ENCODE peak calls at places on chromosome 4, in nine cellular contexts. One of them, this sample, is unnamed.

GRCh38 chr4:142811034-142811433 is 35.1 kb downstream of the INPP4B start:
- DNase-seq in AG08395: no peak
- DNase-seq in AG10803: no peak
- DNase-seq in activated CD8-positive, alpha-beta memory T cell treated with anti-CD3 and anti-CD28 coated beads, Interleukin-2, amount 50 U/mL, for 48 hours: no peak
- DNase-seq in gastrocnemius medialis: no peak
- DNase-seq in upper lobe of left lung: no peak
- DNase-seq in D721Med: no peak
- DNase-seq in activated CD4-positive, alpha-beta T cell treated with anti-CD3 and anti-CD28 coated beads for 36 hours: no peak
- DNase-seq in SJSA1: no peak
- DNase-seq in this sample: no peak

GRCh38 chr4:107801766-107802211 is 22.9 kb upstream of the SGMS2 start:
- DNase-seq in AG08395: peak
- DNase-seq in AG10803: peak
- DNase-seq in activated CD8-positive, alpha-beta memory T cell treated with anti-CD3 and anti-CD28 coated beads, Interleukin-2, amount 50 U/mL, for 48 hours: no peak
- DNase-seq in gastrocnemius medialis: no peak
- DNase-seq in upper lobe of left lung: peak
- DNase-seq in D721Med: no peak
- DNase-seq in activated CD4-positive, alpha-beta T cell treated with anti-CD3 and anti-CD28 coated beads for 36 hours: no peak
- DNase-seq in SJSA1: peak
- DNase-seq in this sample: no peak

GRCh38 chr4:16159321-16159720 is 67.0 kb downstream of the TAPT1 start:
- DNase-seq in AG08395: no peak
- DNase-seq in AG10803: no peak
- DNase-seq in activated CD8-positive, alpha-beta memory T cell treated with anti-CD3 and anti-CD28 coated beads, Interleukin-2, amount 50 U/mL, for 48 hours: no peak
- DNase-seq in gastrocnemius medialis: no peak
- DNase-seq in upper lobe of left lung: no peak
- DNase-seq in D721Med: no peak
- DNase-seq in activated CD4-positive, alpha-beta T cell treated with anti-CD3 and anti-CD28 coated beads for 36 hours: no peak
- DNase-seq in SJSA1: no peak
- DNase-seq in this sample: no peak

GRCh38 chr4:3423952-3424351 is 17.8 kb upstream of the HGFAC start:
- DNase-seq in AG08395: no peak
- DNase-seq in AG10803: no peak
- DNase-seq in activated CD8-positive, alpha-beta memory T cell treated with anti-CD3 and anti-CD28 coated beads, Interleukin-2, amount 50 U/mL, for 48 hours: no peak
- DNase-seq in gastrocnemius medialis: no peak
- DNase-seq in upper lobe of left lung: no peak
- DNase-seq in D721Med: no peak
- DNase-seq in activated CD4-positive, alpha-beta T cell treated with anti-CD3 and anti-CD28 coated beads for 36 hours: no peak
- DNase-seq in SJSA1: no peak
- DNase-seq in this sample: no peak

GRCh38 chr4:137471895-137472294 is 60.4 kb downstream of the PCDH18 start:
- DNase-seq in AG08395: peak
- DNase-seq in AG10803: peak
- DNase-seq in activated CD8-positive, alpha-beta memory T cell treated with anti-CD3 and anti-CD28 coated beads, Interleukin-2, amount 50 U/mL, for 48 hours: no peak
- DNase-seq in gastrocnemius medialis: no peak
- DNase-seq in upper lobe of left lung: no peak
- DNase-seq in D721Med: no peak
- DNase-seq in activated CD4-positive, alpha-beta T cell treated with anti-CD3 and anti-CD28 coated beads for 36 hours: no peak
- DNase-seq in SJSA1: no peak
- DNase-seq in this sample: no peak

GRCh38 chr4:2251795-2252529 is 9.9 kb downstream of the MXD4 start:
- DNase-seq in AG08395: no peak
- DNase-seq in AG10803: no peak
- DNase-seq in activated CD8-positive, alpha-beta memory T cell treated with anti-CD3 and anti-CD28 coated beads, Interleukin-2, amount 50 U/mL, for 48 hours: peak
- DNase-seq in gastrocnemius medialis: no peak
- DNase-seq in upper lobe of left lung: peak
- DNase-seq in D721Med: peak
- DNase-seq in activated CD4-positive, alpha-beta T cell treated with anti-CD3 and anti-CD28 coated beads for 36 hours: peak
- DNase-seq in SJSA1: no peak
- DNase-seq in this sample: no peak

GRCh38 chr4:174474457-174475075 is 47.7 kb downstream of the HPGD start:
- DNase-seq in AG08395: no peak
- DNase-seq in AG10803: no peak
- DNase-seq in activated CD8-positive, alpha-beta memory T cell treated with anti-CD3 and anti-CD28 coated beads, Interleukin-2, amount 50 U/mL, for 48 hours: no peak
- DNase-seq in gastrocnemius medialis: no peak
- DNase-seq in upper lobe of left lung: no peak
- DNase-seq in D721Med: no peak
- DNase-seq in activated CD4-positive, alpha-beta T cell treated with anti-CD3 and anti-CD28 coated beads for 36 hours: no peak
- DNase-seq in SJSA1: no peak
- DNase-seq in this sample: peak

GRCh38 chr4:41379230-41379629 is 122.5 kb downstream of the UCHL1 start:
- DNase-seq in AG08395: no peak
- DNase-seq in AG10803: no peak
- DNase-seq in activated CD8-positive, alpha-beta memory T cell treated with anti-CD3 and anti-CD28 coated beads, Interleukin-2, amount 50 U/mL, for 48 hours: no peak
- DNase-seq in gastrocnemius medialis: no peak
- DNase-seq in upper lobe of left lung: no peak
- DNase-seq in D721Med: no peak
- DNase-seq in activated CD4-positive, alpha-beta T cell treated with anti-CD3 and anti-CD28 coated beads for 36 hours: no peak
- DNase-seq in SJSA1: no peak
- DNase-seq in this sample: no peak

GRCh38 chr4:38082424-38083374 is 122.5 kb downstream of the PTTG2 start:
- DNase-seq in AG08395: peak
- DNase-seq in AG10803: peak
- DNase-seq in activated CD8-positive, alpha-beta memory T cell treated with anti-CD3 and anti-CD28 coated beads, Interleukin-2, amount 50 U/mL, for 48 hours: no peak
- DNase-seq in gastrocnemius medialis: no peak
- DNase-seq in upper lobe of left lung: peak
- DNase-seq in D721Med: no peak
- DNase-seq in activated CD4-positive, alpha-beta T cell treated with anti-CD3 and anti-CD28 coated beads for 36 hours: no peak
- DNase-seq in SJSA1: peak
- DNase-seq in this sample: no peak

GRCh38 chr4:146478009-146478408 is 43.7 kb downstream of the SLC10A7 start:
- DNase-seq in AG08395: no peak
- DNase-seq in AG10803: no peak
- DNase-seq in activated CD8-positive, alpha-beta memory T cell treated with anti-CD3 and anti-CD28 coated beads, Interleukin-2, amount 50 U/mL, for 48 hours: no peak
- DNase-seq in gastrocnemius medialis: no peak
- DNase-seq in upper lobe of left lung: no peak
- DNase-seq in D721Med: no peak
- DNase-seq in activated CD4-positive, alpha-beta T cell treated with anti-CD3 and anti-CD28 coated beads for 36 hours: no peak
- DNase-seq in SJSA1: no peak
- DNase-seq in this sample: no peak

GRCh38 chr4:156198511-156198910 is 244.8 kb upstream of the CTSO start:
- DNase-seq in AG08395: no peak
- DNase-seq in AG10803: no peak
- DNase-seq in activated CD8-positive, alpha-beta memory T cell treated with anti-CD3 and anti-CD28 coated beads, Interleukin-2, amount 50 U/mL, for 48 hours: no peak
- DNase-seq in gastrocnemius medialis: no peak
- DNase-seq in upper lobe of left lung: no peak
- DNase-seq in D721Med: no peak
- DNase-seq in activated CD4-positive, alpha-beta T cell treated with anti-CD3 and anti-CD28 coated beads for 36 hours: no peak
- DNase-seq in SJSA1: no peak
- DNase-seq in this sample: no peak

GRCh38 chr4:143626134-143626859 is 74.2 kb downstream of the FREM3 start:
- DNase-seq in AG08395: peak
- DNase-seq in AG10803: peak
- DNase-seq in activated CD8-positive, alpha-beta memory T cell treated with anti-CD3 and anti-CD28 coated beads, Interleukin-2, amount 50 U/mL, for 48 hours: no peak
- DNase-seq in gastrocnemius medialis: peak
- DNase-seq in upper lobe of left lung: peak
- DNase-seq in D721Med: no peak
- DNase-seq in activated CD4-positive, alpha-beta T cell treated with anti-CD3 and anti-CD28 coated beads for 36 hours: no peak
- DNase-seq in SJSA1: peak
- DNase-seq in this sample: peak

GRCh38 chr4:38177035-38177791 is 217.0 kb downstream of the PTTG2 start:
- DNase-seq in AG08395: no peak
- DNase-seq in AG10803: peak
- DNase-seq in activated CD8-positive, alpha-beta memory T cell treated with anti-CD3 and anti-CD28 coated beads, Interleukin-2, amount 50 U/mL, for 48 hours: peak
- DNase-seq in gastrocnemius medialis: no peak
- DNase-seq in upper lobe of left lung: peak
- DNase-seq in D721Med: no peak
- DNase-seq in activated CD4-positive, alpha-beta T cell treated with anti-CD3 and anti-CD28 coated beads for 36 hours: peak
- DNase-seq in SJSA1: no peak
- DNase-seq in this sample: peak